ENCODE peak calls at places on chromosome 16, in five cellular contexts. M is right lobe of liver; D is NCI-H82; K is choroid plexus epithelial cell; C is activated naive CD8-positive, alpha-beta T cell treated with anti-CD3 and anti-CD28 coated beads, Interleukin-2, amount 10 ng/mL, durations not matched to agents 7 days and 5 days. X is an unnamed sample.

GRCh38 chr16:67431077-67431804 is at the start of gene HSD11B2:
- DNase-seq in M (peak; percentile 77), D (peak; percentile 83), K (peak; percentile 36), C (peak; percentile 62), X (peak; percentile 45)

GRCh38 chr16:23863511-23864422 is 28.0 kb downstream of the PRKCB start:
- DNase-seq in M (no peak), D (no peak), K (no peak), C (no peak), X (no peak)

GRCh38 chr16:10266809-10267208 is 84.6 kb upstream of the GRIN2A start:
- DNase-seq in M (no peak), D (no peak), K (no peak), C (no peak), X (no peak)

GRCh38 chr16:66265106-66265415 is 101.4 kb upstream of the CDH5 start:
- DNase-seq in M (no peak), D (no peak), K (no peak), C (no peak), X (no peak)

GRCh38 chr16:23967018-23967417 is 131.2 kb downstream of the PRKCB start:
- DNase-seq in M (no peak), D (peak; percentile 52), K (no peak), C (no peak), X (no peak)

GRCh38 chr16:6903671-6904070 is 429.0 kb upstream of the RBFOX1 start:
- DNase-seq in M (no peak), D (no peak), K (no peak), C (no peak), X (no peak)

GRCh38 chr16:63578791-63579190 is 1542.6 kb upstream of the CDH8 start:
- DNase-seq in M (no peak), D (no peak), K (no peak), C (no peak), X (no peak)

GRCh38 chr16:70614208-70614951 is 32.0 kb upstream of the IL34 start:
- DNase-seq in M (no peak), D (peak; percentile 19), K (no peak), C (no peak), X (no peak)

GRCh38 chr16:56269824-56270684 is 78.8 kb downstream of the GNAO1 start:
- DNase-seq in M (peak; percentile 68), D (peak; percentile 3), K (peak; percentile 72), C (no peak), X (peak; percentile 86)

GRCh38 chr16:75065149-75065807 is 51.3 kb downstream of the LDHD start:
- DNase-seq in M (no peak), D (no peak), K (no peak), C (peak; percentile 38), X (no peak)

GRCh38 chr16:58371841-58372240 is 20.4 kb upstream of the GINS3 start:
- DNase-seq in M (no peak), D (no peak), K (no peak), C (no peak), X (no peak)

GRCh38 chr16:28935924-28936783 is 4.4 kb downstream of the CD19 start:
- DNase-seq in M (peak; percentile 85), D (peak; percentile 53), K (peak; percentile 85), C (peak; percentile 92), X (peak; percentile 42)

GRCh38 chr16:69171325-69172095 is 15.5 kb upstream of the SNTB2 start:
- DNase-seq in M (no peak), D (no peak), K (no peak), C (no peak), X (peak; percentile 62)

GRCh38 chr16:68839831-68840230 is 3.5 kb upstream of the TANGO6 start:
- DNase-seq in M (no peak), D (peak; percentile 8), K (no peak), C (no peak), X (no peak)

GRCh38 chr16:70523621-70524405 is at the start of gene SF3B3:
- DNase-seq in M (peak; percentile 66), D (peak; percentile 87), K (peak; percentile 39), C (peak; percentile 81), X (peak; percentile 24)

GRCh38 chr16:30023586-30023985 is 588 bp downstream of the C16orf92 start:
- DNase-seq in M (no peak), D (no peak), K (no peak), C (no peak), X (no peak)

GRCh38 chr16:46709464-46709863 is 20.0 kb downstream of the ORC6 start:
- DNase-seq in M (no peak), D (no peak), K (no peak), C (no peak), X (no peak)

GRCh38 chr16:9090101-9090959 is 1.1 kb upstream of the HAPSTR1 start:
- DNase-seq in M (peak; percentile 60), D (peak; percentile 73), K (no peak), C (peak; percentile 74), X (no peak)

GRCh38 chr16:87483481-87483880 is 9.3 kb downstream of the ZCCHC14 start:
- DNase-seq in M (no peak), D (no peak), K (no peak), C (no peak), X (no peak)

GRCh38 chr16:46859719-46860152 is 24.4 kb upstream of the GPT2 start:
- DNase-seq in M (no peak), D (no peak), K (peak; percentile 76), C (no peak), X (peak; percentile 91)

GRCh38 chr16:67459066-67459857 is 21.7 kb downstream of the ATP6V0D1 start:
- DNase-seq in M (peak; percentile 64), D (no peak), K (no peak), C (no peak), X (no peak)

GRCh38 chr16:5027575-5028235 is 6.0 kb downstream of the NAGPA start:
- DNase-seq in M (no peak), D (no peak), K (no peak), C (no peak), X (no peak)

GRCh38 chr16:82735696-82736095 is 108.9 kb downstream of the CDH13 start:
- DNase-seq in M (no peak), D (no peak), K (peak; percentile 24), C (no peak), X (no peak)

GRCh38 chr16:61366006-61366405 is 670.2 kb downstream of the CDH8 start:
- DNase-seq in M (no peak), D (peak; percentile 53), K (no peak), C (no peak), X (no peak)

GRCh38 chr16:85086347-85087291 is 25.7 kb downstream of the CIBAR2 start:
- DNase-seq in M (peak; percentile 59), D (peak; percentile 88), K (peak; percentile 54), C (peak; percentile 84), X (peak; percentile 46)

GRCh38 chr16:58226790-58227189 is 28.9 kb upstream of the CSNK2A2 start:
- DNase-seq in M (no peak), D (no peak), K (no peak), C (no peak), X (no peak)

GRCh38 chr16:27378871-27379580 is 22.9 kb upstream of the IL21R start:
- DNase-seq in M (no peak), D (no peak), K (peak; percentile 50), C (no peak), X (peak; percentile 21)

GRCh38 chr16:59597269-59597668 is 863.2 kb upstream of the GOT2 start:
- DNase-seq in M (no peak), D (no peak), K (peak; percentile 63), C (no peak), X (peak; percentile 2)

GRCh38 chr16:6111390-6111789 is 1013.8 kb upstream of the EEF2KMT start:
- DNase-seq in M (no peak), D (no peak), K (no peak), C (no peak), X (no peak)

GRCh38 chr16:71869089-71869488 is 14.9 kb downstream of the ZNF821 start:
- DNase-seq in M (no peak), D (no peak), K (no peak), C (no peak), X (no peak)

GRCh38 chr16:50301626-50302471 is 35.5 kb downstream of the ADCY7 start:
- DNase-seq in M (no peak), D (no peak), K (peak; percentile 81), C (peak; percentile 20), X (peak; percentile 86)

GRCh38 chr16:24151482-24151939 is 104.6 kb upstream of the CACNG3 start:
- DNase-seq in M (no peak), D (no peak), K (no peak), C (no peak), X (peak; percentile 0)

GRCh38 chr16:48999508-48999907 is 282.1 kb downstream of the CBLN1 start:
- DNase-seq in M (no peak), D (no peak), K (no peak), C (no peak), X (no peak)